ENCODE peak calls at places on chromosomes 4 and X, in four cellular contexts. T is GM12878, V is A549, D is HepG2. G is an unnamed sample.

GRCh38 chrX:132433551-132433950 is 55.3 kb downstream of the MBNL3 start:
- DNase-seq in D (peak), T (no peak), V (no peak), G (no peak)

GRCh38 chrX:73213734-73214133 is 917 bp downstream of the NAP1L2 start:
- DNase-seq in V (no peak), D (no peak), T (no peak), G (no peak)

GRCh38 chrX:139831017-139831416 is 101.8 kb downstream of the ATP11C start:
- DNase-seq in V (no peak), T (no peak), D (no peak), G (no peak)

GRCh38 chrX:63434665-63435064 is 83.5 kb upstream of the SPIN4 start:
- DNase-seq in D (no peak), V (no peak), T (no peak), G (peak)

GRCh38 chrX:54325077-54325476 is 32.8 kb downstream of the WNK3 start:
- DNase-seq in D (no peak), T (no peak), V (no peak), G (no peak)

GRCh38 chrX:21708116-21708515 is 49.8 kb downstream of the SMPX start:
- DNase-seq in T (no peak), D (no peak), V (no peak), G (no peak)

GRCh38 chr4:185270037-185270436 is 60.6 kb downstream of the SNX25 start:
- DNase-seq in V (no peak), D (no peak), T (no peak), G (no peak)

GRCh38 chrX:101410461-101410860 is 2.4 kb downstream of the HNRNPH2 start:
- DNase-seq in D (no peak), T (no peak), V (no peak), G (no peak)

GRCh38 chr4:27921236-27921635 is 1060.6 kb downstream of the STIM2 start:
- DNase-seq in V (no peak), T (no peak), D (no peak), G (no peak)

GRCh38 chr4:8688041-8688907 is 95.7 kb downstream of the CPZ start:
- DNase-seq in T (no peak), V (peak), D (no peak), G (peak)

GRCh38 chr4:3342182-3342854 is 49.5 kb downstream of the RGS12 start:
- DNase-seq in T (no peak), D (peak), V (peak), G (no peak)

GRCh38 chr4:81096566-81096965 is 66.1 kb downstream of the BMP3 start:
- DNase-seq in T (no peak), D (no peak), V (no peak), G (no peak)

GRCh38 chr4:8666581-8666980 is 74.0 kb downstream of the CPZ start:
- DNase-seq in T (no peak), D (no peak), V (no peak), G (no peak)

GRCh38 chrX:15838017-15838416 is 16.6 kb downstream of the AP1S2 start:
- DNase-seq in D (peak), T (no peak), V (peak), G (peak)

GRCh38 chr4:155984398-155984797 is 30.7 kb upstream of the CTSO start:
- DNase-seq in V (no peak), T (no peak), D (no peak), G (no peak)

GRCh38 chr4:80036949-80037348 is 36.1 kb downstream of the ANTXR2 start:
- DNase-seq in T (no peak), D (no peak), V (no peak), G (no peak)

GRCh38 chr4:185896832-185897475 is 85.0 kb upstream of the SORBS2 start:
- DNase-seq in D (no peak), T (peak), V (no peak), G (no peak)

GRCh38 chrX:128781506-128781905 is 729.3 kb upstream of the ACTRT1 start:
- DNase-seq in V (peak), T (no peak), D (peak), G (no peak)

GRCh38 chr4:10197952-10198351 is 81.4 kb upstream of the WDR1 start:
- DNase-seq in T (no peak), D (no peak), V (no peak), G (peak)

GRCh38 chr4:77821775-77822174 is 2.6 kb upstream of the CNOT6L start:
- DNase-seq in D (no peak), V (no peak), T (no peak), G (no peak)

GRCh38 chr4:166088576-166088975 is 215.5 kb downstream of the TLL1 start:
- DNase-seq in V (no peak), D (no peak), T (no peak), G (no peak)

DNA sequence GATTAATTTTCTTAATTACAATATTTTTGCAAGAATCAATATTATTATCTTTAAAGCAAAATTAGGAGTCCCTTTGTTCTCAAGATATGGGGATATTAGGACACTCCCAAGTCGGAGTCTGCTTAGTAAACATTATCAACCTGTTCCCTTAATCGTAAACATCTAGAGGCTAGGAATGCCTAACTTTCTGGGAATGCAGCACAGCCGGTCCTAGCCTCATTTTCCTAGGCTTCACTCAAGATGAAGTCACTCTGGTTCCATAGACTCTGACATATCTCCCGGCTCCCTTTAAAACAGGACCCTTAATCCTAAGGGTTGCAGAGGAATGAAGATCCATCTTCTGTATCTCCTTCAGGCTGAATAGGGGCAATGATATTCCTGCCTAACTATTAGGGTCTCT is 367.6 kb downstream of the GPM6A start:
- DNase-seq in D (no peak), V (no peak), T (no peak), G (no peak)
- TF ChIP-seq CTCF in D (no peak), V (no peak), T (no peak), G (no peak)

DNA sequence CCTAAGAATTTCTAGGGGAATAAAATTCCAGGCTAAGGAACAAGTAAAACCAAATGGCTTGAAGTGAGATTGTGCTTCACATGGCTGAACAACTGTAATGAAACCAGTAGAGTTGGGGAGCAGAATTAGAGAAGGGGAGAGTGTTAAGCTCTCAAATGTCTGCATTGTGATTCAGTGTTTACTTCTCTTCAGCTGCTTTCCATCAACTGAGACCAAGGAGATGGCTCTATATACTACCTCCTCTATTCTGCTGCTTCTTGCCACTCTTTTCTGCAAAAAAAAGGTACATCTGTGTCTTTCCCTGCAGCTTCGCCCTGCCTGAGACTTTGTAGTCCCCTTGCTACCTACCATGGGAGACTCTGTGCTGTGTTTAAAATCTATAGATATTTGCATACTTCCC is 73.5 kb downstream of the WDFY3 start:
- DNase-seq in V (no peak), T (no peak), D (no peak), G (no peak)
- TF ChIP-seq CHD2 in V (no peak), T (no peak), D (no peak), G (no peak)

GRCh38 chr4:140095694-140096482 is 58.1 kb downstream of the MAML3 start:
- DNase-seq in T (no peak), D (no peak), V (peak), G (no peak)
- TF ChIP-seq CHD4 in T (no peak), D (no peak), V (no peak), G (no peak)

GRCh38 chr4:795726-796119 is 30.2 kb downstream of the CPLX1 start:
- DNase-seq in D (no peak), V (no peak), T (no peak), G (no peak)
- TF ChIP-seq CTCF in D (no peak), V (no peak), T (no peak), G (no peak)

DNA sequence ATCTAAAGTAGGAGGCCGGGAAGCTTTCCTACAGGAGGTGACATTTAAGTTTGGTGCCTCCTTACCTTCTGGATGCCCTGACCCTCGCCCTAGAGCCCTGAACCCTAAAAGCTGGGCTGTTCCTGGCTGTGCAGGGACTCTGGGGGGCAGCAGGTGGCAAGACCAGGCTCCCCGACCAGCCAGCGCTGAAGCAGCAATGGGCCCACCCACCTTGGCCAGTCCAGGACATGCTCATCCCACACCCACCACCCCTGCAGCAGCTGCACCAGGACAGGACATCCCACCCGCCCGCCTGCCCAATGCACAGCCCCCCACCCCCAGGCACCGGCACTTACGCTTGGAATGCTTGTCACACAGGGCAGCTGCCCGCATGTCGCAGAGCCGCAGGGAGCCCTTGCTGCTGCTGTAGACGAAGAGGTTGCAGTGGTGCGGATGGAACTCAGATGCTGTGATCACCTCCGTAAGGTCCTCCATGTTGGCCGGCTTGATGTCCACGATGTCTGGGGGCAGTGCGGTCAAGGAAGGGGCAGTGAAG is 77.9 kb downstream of the WFS1 start:
- DNase-seq in T (no peak), D (no peak), V (no peak), G (no peak)
- TF ChIP-seq CHD2 in T (no peak), D (no peak), V (no peak), G (no peak)

DNA sequence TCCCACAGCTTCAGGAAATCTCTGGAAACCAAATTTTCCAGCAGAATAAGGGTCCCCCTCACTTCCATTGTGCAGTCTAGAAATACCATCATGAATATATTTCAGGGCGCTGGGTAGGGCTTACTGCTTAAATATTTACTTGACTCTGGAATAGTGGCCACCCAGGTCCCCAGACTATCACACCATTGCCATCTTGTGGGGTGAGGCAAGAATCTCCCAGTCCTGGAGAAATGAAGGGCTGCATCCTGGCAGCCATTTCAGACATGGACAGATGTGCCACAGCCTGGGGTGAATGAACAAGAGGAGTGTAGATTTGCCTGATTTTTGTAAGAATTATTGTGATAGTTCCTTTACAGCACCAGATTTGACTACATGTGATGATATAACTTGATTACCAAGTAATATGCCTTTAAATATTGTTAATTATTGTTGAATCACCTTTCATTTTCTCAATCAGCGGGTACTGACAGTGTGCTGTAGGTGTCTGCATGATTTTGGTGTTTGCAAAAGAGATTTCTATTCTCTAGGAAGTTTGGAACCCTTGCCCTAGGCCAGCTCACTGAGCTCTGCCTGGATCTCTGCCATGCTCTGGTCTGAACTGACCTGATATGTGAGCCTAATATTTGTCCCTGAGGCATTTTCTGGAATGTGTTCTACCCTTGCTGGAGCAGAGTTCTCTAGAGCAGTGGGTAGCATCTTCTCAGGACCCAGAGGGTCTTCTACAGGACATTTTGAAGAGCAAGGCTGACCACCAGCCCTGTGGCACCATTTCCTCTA is 183.4 kb downstream of the KIT start:
- DNase-seq in D (no peak), T (no peak), V (no peak), G (peak)
- TF ChIP-seq CHD4 in D (no peak), T (no peak), V (no peak), G (no peak)

GRCh38 chr4:168514249-168514852 is 17.5 kb downstream of the PALLD start:
- DNase-seq in D (peak), V (no peak), T (no peak), G (peak)
- TF ChIP-seq CTCF in D (peak), V (peak), T (peak), G (no peak)

GRCh38 chr4:548976-549375 is 27.1 kb downstream of the TMEM271 start:
- DNase-seq in D (no peak), V (no peak), T (no peak), G (no peak)
- TF ChIP-seq CHD2 in D (no peak), V (no peak), T (no peak), G (no peak)

GRCh38 chr4:169604131-169604900 is 8.1 kb downstream of the NEK1 start:
- DNase-seq in V (peak), D (no peak), T (no peak), G (peak)

GRCh38 chr4:169603312-169603711 is 9.1 kb downstream of the NEK1 start:
- DNase-seq in T (no peak), V (no peak), D (no peak), G (no peak)

GRCh38 chr4:169601016-169601771 is 11.2 kb downstream of the NEK1 start:
- DNase-seq in T (no peak), V (no peak), D (no peak), G (no peak)

DNA sequence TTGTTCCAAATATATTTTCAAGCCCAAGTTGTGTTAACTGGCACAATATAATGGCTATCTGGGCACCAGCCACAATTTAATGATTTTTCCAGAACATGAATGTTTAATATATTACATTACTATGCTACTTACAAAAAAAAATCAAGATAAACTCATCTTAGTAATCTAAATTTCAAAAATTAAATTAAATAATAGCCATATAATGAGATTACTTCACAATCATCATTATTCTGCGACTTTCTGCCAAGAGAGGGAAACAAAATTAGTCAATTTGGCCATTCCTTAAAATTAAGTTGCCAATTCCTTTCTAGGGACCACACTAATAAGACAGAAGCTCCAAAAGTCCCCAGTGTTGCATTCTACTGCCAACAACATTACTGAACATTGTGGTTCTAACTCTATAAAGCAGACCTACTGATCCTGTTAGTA is 7.5 kb downstream of the NEK1 start:
- DNase-seq in T (no peak), V (no peak), D (no peak), G (no peak)
- TF ChIP-seq CHD4 in T (no peak), V (no peak), D (no peak), G (no peak)

GRCh38 chrX:108696690-108697089 is 39.7 kb downstream of the IRS4 start:
- DNase-seq in D (no peak), T (no peak), V (no peak), G (no peak)

GRCh38 chrX:108701633-108702032 is 34.7 kb downstream of the IRS4 start:
- DNase-seq in D (no peak), T (no peak), V (no peak), G (no peak)

GRCh38 chrX:108704839-108705238 is 31.5 kb downstream of the IRS4 start:
- DNase-seq in D (no peak), T (no peak), V (no peak), G (no peak)

DNA sequence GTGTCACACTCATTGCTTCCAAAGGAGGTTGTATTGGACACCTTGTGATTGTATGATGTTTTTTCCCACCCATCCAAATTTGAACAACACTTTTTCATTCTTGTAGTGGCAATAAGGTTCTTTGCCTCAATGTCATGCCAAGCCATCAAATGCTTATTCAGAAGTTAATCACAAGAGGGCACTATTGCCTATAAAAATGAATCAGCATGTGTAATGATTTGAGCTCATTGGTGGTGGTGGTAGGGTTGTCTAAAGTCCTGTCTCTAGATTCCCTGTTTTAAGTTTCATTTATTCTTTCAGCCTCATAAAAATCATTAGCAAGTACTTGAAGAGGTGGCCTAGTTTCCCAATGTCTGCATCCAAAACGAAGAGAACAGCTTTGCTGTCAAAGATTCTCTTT is 37.0 kb downstream of the IRS4 start:
- DNase-seq in D (peak), V (peak), T (peak), G (peak)
- TF ChIP-seq CTCF in D (peak), V (peak), T (peak), G (peak)

G was measured in K562.